ENCODE peak calls at places on chromosomes 1 and 21, in seven cellular contexts. J is HEK293T, V is Caki2, M is neural crest cell, R is gastrocnemius medialis, W is iris pigment epithelial cell, N is hepatocyte. T is an unnamed sample.

GRCh38 chr1:246798107-246798506 is 73.9 kb downstream of the SCCPDH start:
- DNase-seq in J (no peak), V (no peak), M (no peak), R (no peak), W (no peak), N (no peak), T (no peak)

GRCh38 chr1:8201331-8201861 is 116.5 kb upstream of the SLC45A1 start:
- DNase-seq in J (no peak), V (peak; percentile 54), M (no peak), R (no peak), W (peak; percentile 56), N (no peak), T (no peak)

GRCh38 chr1:198986041-198986440 is 347.2 kb downstream of the PTPRC start:
- DNase-seq in J (no peak), V (no peak), M (no peak), R (no peak), W (peak; percentile 62), N (no peak), T (no peak)

GRCh38 chr1:88763649-88764406 is 79.8 kb downstream of the PKN2 start:
- DNase-seq in J (no peak), V (peak; percentile 30), M (no peak), R (no peak), W (peak; percentile 68), N (no peak), T (no peak)

GRCh38 chr1:37175666-37176215 is 141.4 kb upstream of the GRIK3 start:
- DNase-seq in J (no peak), V (no peak), M (no peak), R (no peak), W (no peak), N (no peak), T (no peak)

GRCh38 chr1:8540266-8540926 is 222.5 kb downstream of the SLC45A1 start:
- DNase-seq in J (no peak), V (no peak), M (no peak), R (no peak), W (peak; percentile 88), N (no peak), T (no peak)

GRCh38 chr1:208141793-208142192 is 102.4 kb downstream of the PLXNA2 start:
- DNase-seq in J (no peak), V (no peak), M (no peak), R (no peak), W (no peak), N (peak; percentile 69), T (no peak)

GRCh38 chr1:203638914-203639313 is 12.3 kb downstream of the ATP2B4 start:
- DNase-seq in J (no peak), V (no peak), M (no peak), R (no peak), W (peak; percentile 19), N (no peak), T (no peak)

GRCh38 chr1:41022424-41022823 is 899 bp upstream of the SLFNL1 start:
- DNase-seq in J (no peak), V (no peak), M (no peak), R (no peak), W (no peak), N (no peak), T (no peak)

GRCh38 chr1:109784551-109785252 is 21.0 kb upstream of the EPS8L3 start:
- DNase-seq in J (no peak), V (no peak), M (no peak), R (no peak), W (no peak), N (no peak), T (no peak)

GRCh38 chr1:147062951-147063350 is 109.3 kb downstream of the PRKAB2 start:
- DNase-seq in J (no peak), V (no peak), M (no peak), R (no peak), W (no peak), N (no peak), T (no peak)

GRCh38 chr1:242467556-242468145 is 56.8 kb downstream of the PLD5 start:
- DNase-seq in J (peak; percentile 71), V (peak; percentile 37), M (peak; percentile 59), R (peak; percentile 15), W (peak; percentile 54), N (peak; percentile 80), T (no peak)

GRCh38 chr1:163054056-163054706 is 15.0 kb upstream of the RGS4 start:
- DNase-seq in J (no peak), V (no peak), M (no peak), R (no peak), W (peak; percentile 19), N (no peak), T (no peak)

GRCh38 chr1:65310078-65310587 is 790 bp downstream of the DNAJC6 start:
- DNase-seq in J (peak; percentile 61), V (no peak), M (no peak), R (no peak), W (no peak), N (no peak), T (peak; percentile 50)

GRCh38 chr1:152811050-152811449 is 721 bp upstream of the LCE1B start:
- DNase-seq in J (no peak), V (no peak), M (no peak), R (no peak), W (no peak), N (no peak), T (no peak)

GRCh38 chr21:35437941-35438340 is 388.8 kb upstream of the RUNX1 start:
- DNase-seq in J (no peak), V (no peak), M (no peak), R (no peak), W (no peak), N (no peak), T (no peak)

T was measured in hypothalamus.